ENCODE peak calls at places on chromosomes 6 and 20, in four cellular contexts. K, U, X and W are unnamed samples.

GRCh38 chr6:32554269-32554919 is 24.3 kb upstream of the HLA-DRB5 start:
- DNase-seq in K (no peak), U (no peak), X (no peak), W (no peak)

GRCh38 chr6:31778193-31778592 is 1.1 kb upstream of the VWA7 start:
- DNase-seq in K (no peak), U (no peak), X (peak), W (no peak)

GRCh38 chr6:40399888-40400468 is 187.2 kb downstream of the LRFN2 start:
- DNase-seq in K (no peak), U (no peak), X (no peak), W (no peak)

GRCh38 chr20:4925842-4926530 is 75.3 kb downstream of the SLC23A2 start:
- DNase-seq in K (no peak), U (no peak), X (no peak), W (no peak)

GRCh38 chr6:19327246-19327645 is 509.9 kb upstream of the ID4 start:
- DNase-seq in K (no peak), U (no peak), X (no peak), W (no peak)

GRCh38 chr20:2538356-2538755 is 2.0 kb downstream of the TMC2 start:
- DNase-seq in K (no peak), U (no peak), X (no peak), W (no peak)

GRCh38 chr6:27157461-27158315 is 89.8 kb upstream of the PRSS16 start:
- DNase-seq in K (peak), U (peak), X (peak), W (peak)

GRCh38 chr20:3156811-3157619 is 2.6 kb downstream of the FASTKD5 start:
- DNase-seq in K (peak), U (no peak), X (no peak), W (no peak)

GRCh38 chr6:19538086-19538485 is 299.1 kb upstream of the ID4 start:
- DNase-seq in K (no peak), U (peak), X (no peak), W (no peak)

GRCh38 chr6:150683320-150683719 is 83.6 kb downstream of the PLEKHG1 start:
- DNase-seq in K (no peak), U (no peak), X (no peak), W (no peak)

GRCh38 chr6:120511712-120512111 is 822.6 kb downstream of the TBC1D32 start:
- DNase-seq in K (no peak), U (no peak), X (no peak), W (no peak)

GRCh38 chr6:145603424-145603833 is 131.9 kb downstream of the EPM2A start:
- DNase-seq in K (no peak), U (no peak), X (no peak), W (no peak)

GRCh38 chr6:157386023-157386422 is 5.0 kb downstream of the ZDHHC14 start:
- DNase-seq in K (no peak), U (no peak), X (no peak), W (no peak)

GRCh38 chr20:8299921-8300320 is 167.9 kb downstream of the PLCB1 start:
- DNase-seq in K (no peak), U (no peak), X (no peak), W (no peak)

GRCh38 chr6:130385059-130385695 is 19.4 kb downstream of the TMEM200A start:
- DNase-seq in K (no peak), U (no peak), X (no peak), W (no peak)

GRCh38 chr6:148329568-148330299 is 12.9 kb upstream of the SASH1 start:
- DNase-seq in K (no peak), U (no peak), X (no peak), W (no peak)

GRCh38 chr6:90305800-90306448 is 9.3 kb upstream of the BACH2 start:
- DNase-seq in K (no peak), U (no peak), X (no peak), W (no peak)

GRCh38 chr6:108667984-108668383 is 107.3 kb downstream of the FOXO3 start:
- DNase-seq in K (no peak), U (no peak), X (no peak), W (no peak)

GRCh38 chr6:152993431-152993830 is 9.1 kb downstream of the MTRF1L start:
- DNase-seq in K (no peak), U (no peak), X (peak), W (no peak)

GRCh38 chr20:19889011-19889953 is 127.9 kb upstream of the NAA20 start:
- DNase-seq in K (no peak), U (no peak), X (no peak), W (no peak)

GRCh38 chr20:46663531-46663930 is 12.3 kb upstream of the SLC13A3 start:
- DNase-seq in K (no peak), U (no peak), X (no peak), W (no peak)

GRCh38 chr6:106724848-106725247 is 95.5 kb downstream of the QRSL1 start:
- DNase-seq in K (no peak), U (no peak), X (no peak), W (no peak)

GRCh38 chr20:38125157-38126056 is 39.7 kb downstream of the TGM2 start:
- DNase-seq in K (no peak), U (no peak), X (peak), W (no peak)

GRCh38 chr6:111663692-111664564 is 58.2 kb upstream of the TRAF3IP2 start:
- DNase-seq in K (no peak), U (peak), X (no peak), W (peak)

GRCh38 chr20:14790771-14791517 is 453.5 kb upstream of the FLRT3 start:
- DNase-seq in K (no peak), U (no peak), X (no peak), W (no peak)

GRCh38 chr6:138689849-138690248 is 83.7 kb upstream of the CCDC28A start:
- DNase-seq in K (no peak), U (no peak), X (no peak), W (no peak)

GRCh38 chr6:128500017-128500416 is 20.4 kb downstream of the PTPRK start:
- DNase-seq in K (no peak), U (no peak), X (peak), W (no peak)

GRCh38 chr6:114936060-114936459 is 593.2 kb upstream of the HS3ST5 start:
- DNase-seq in K (no peak), U (no peak), X (no peak), W (no peak)

GRCh38 chr6:44054635-44055559 is 72.4 kb downstream of the MRPL14 start:
- DNase-seq in K (no peak), U (no peak), X (no peak), W (no peak)

GRCh38 chr20:33119725-33120720 is 40.6 kb downstream of the BPIFB4 start:
- DNase-seq in K (peak), U (no peak), X (no peak), W (no peak)

GRCh38 chr20:17650816-17651760 is 31.0 kb downstream of the RRBP1 start:
- DNase-seq in K (no peak), U (no peak), X (no peak), W (no peak)

GRCh38 chr6:7978736-7979135 is 68.1 kb upstream of the TXNDC5 start:
- DNase-seq in K (no peak), U (no peak), X (no peak), W (no peak)

GRCh38 chr20:62065669-62066338 is at the start of gene TAF4:
- DNase-seq in K (no peak), U (peak), X (peak), W (peak)

GRCh38 chr20:36632487-36633284 is 13.3 kb downstream of the SLA2 start:
- DNase-seq in K (no peak), U (peak), X (peak), W (peak)
- TF ChIP-seq CBFB in K (no peak), U (no peak), X (no peak), W (no peak)

GRCh38 chr6:47343631-47344421 is 34.1 kb upstream of the TNFRSF21 start:
- DNase-seq in K (no peak), U (no peak), X (no peak), W (no peak)
- TF ChIP-seq CBFB in K (no peak), U (no peak), X (no peak), W (no peak)

GRCh38 chr6:74741608-74742007 is 464.2 kb downstream of the COL12A1 start:
- DNase-seq in K (no peak), U (peak), X (no peak), W (no peak)
- TF ChIP-seq CBFB in K (no peak), U (no peak), X (no peak), W (no peak)

DNA sequence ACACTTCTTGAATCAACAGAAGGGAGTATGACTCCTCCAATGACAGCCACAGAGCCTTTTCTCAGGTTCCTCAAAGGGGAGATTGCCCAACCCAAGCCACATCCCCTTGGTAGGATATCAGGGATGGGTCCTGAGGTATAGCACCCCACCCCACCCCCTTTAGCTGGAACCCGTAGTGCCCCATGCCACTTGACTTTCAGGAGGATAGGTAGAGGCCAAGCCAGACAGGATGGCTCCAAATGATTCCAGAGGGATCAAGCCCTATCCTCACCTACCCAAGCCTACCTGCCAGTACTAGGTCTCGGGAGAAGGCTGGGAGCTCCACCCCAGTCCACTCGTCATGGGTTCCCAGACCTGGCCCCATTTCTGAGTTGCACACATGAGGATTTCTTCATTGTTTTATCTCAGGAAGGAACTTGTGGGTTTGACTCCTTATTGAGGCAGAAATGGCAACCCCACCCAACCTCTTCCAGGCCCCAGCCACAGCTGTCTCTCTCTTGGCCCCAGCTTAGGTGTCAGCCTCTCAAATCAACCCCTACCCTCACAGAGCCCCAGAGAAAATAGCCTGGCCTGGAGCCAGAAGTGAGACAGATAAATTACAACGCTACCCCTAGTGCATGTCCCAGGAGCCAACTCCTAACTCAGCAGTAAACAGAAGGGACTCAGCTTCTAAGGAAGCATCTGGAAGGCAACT is 3.6 kb downstream of the CCND3 start:
- DNase-seq in K (no peak), U (no peak), X (no peak), W (no peak)
- TF ChIP-seq CBFB in K (no peak), U (no peak), X (no peak), W (no peak)

GRCh38 chr6:169960891-169961611 is 209.6 kb downstream of the ERMARD start:
- DNase-seq in K (no peak), U (no peak), X (no peak), W (no peak)

GRCh38 chr6:169962604-169963469 is 211.4 kb downstream of the ERMARD start:
- DNase-seq in K (no peak), U (no peak), X (no peak), W (no peak)

GRCh38 chr6:169963581-169964297 is 212.3 kb downstream of the ERMARD start:
- DNase-seq in K (no peak), U (no peak), X (no peak), W (no peak)

GRCh38 chr6:169960531-169960890 is 209.1 kb downstream of the ERMARD start:
- DNase-seq in K (no peak), U (no peak), X (no peak), W (no peak)

DNA sequence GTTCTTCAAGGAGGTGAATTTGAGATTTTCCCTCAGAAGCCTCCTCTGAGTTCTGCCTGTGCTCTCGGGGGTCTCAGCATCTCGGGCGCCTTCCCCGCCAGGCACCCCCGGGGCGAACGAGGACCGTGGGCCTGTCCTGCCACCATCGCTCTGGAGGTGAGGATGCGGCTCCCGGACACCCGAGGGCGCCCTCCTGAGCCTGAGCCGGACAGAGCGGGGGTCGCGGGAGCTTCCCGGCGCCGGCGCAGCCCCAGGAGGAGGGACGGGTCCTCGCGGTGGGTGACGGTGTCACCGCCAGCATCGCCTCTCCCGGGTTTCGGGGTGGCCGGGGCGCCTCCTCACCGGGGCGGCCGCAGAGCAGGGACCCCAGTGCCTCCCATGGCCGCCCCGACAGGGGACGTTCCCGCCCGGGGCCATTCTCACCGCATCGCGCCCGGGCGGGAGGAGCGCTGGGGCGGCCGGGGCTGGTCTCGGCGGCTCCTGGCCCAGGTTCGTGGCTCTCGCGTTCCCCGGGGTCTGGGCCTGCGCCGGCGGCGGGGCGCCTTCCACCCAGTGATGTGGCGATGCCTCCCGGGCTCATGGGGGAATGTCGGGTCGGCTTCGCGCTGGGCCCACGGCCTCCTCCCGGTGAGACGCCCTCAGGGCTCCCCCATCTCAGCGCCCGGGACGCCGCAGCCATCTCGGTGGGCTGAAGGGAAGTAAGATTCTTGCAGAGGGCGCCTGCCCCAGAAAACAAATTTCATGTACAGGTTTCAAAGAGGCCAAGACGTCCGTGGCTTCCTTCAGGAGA is 210.5 kb downstream of the ERMARD start:
- DNase-seq in K (no peak), U (peak), X (no peak), W (no peak)
- TF ChIP-seq CBFB in K (no peak), U (no peak), X (no peak), W (no peak)

GRCh38 chr6:29737707-29738630 is 14.7 kb downstream of the HLA-F start:
- DNase-seq in K (no peak), U (peak), X (peak), W (peak)
- TF ChIP-seq CBFB in K (no peak), U (no peak), X (no peak), W (no peak)

GRCh38 chr6:75268988-75269354 is 15.6 kb downstream of the TMEM30A start:
- DNase-seq in K (no peak), U (no peak), X (no peak), W (no peak)
- TF ChIP-seq CBFB in K (no peak), U (no peak), X (no peak), W (no peak)

DNA sequence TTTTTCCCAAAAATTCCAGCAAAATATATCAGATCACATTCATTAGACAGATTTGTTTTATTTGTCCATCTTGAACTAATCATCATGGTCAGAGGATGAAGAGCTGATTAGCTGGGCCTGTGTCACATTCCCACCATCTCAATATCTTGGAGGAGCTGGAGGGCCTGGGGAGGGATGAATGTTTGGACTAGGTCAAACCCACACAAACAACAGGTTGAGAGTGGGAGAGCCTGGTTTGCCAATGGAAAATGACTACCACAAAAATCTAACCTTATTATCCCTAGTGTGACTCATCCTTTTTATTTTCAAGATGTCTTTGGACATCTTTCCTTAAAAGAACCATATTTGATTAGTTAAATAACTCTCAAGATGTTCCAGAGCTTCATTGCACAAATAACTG is 242.4 kb downstream of the OGFRL1 start:
- DNase-seq in K (no peak), U (no peak), X (no peak), W (no peak)
- TF ChIP-seq CBFB in K (no peak), U (no peak), X (no peak), W (no peak)

GRCh38 chr6:125121894-125122293 is 31.7 kb upstream of the TPD52L1 start:
- DNase-seq in K (no peak), U (no peak), X (no peak), W (no peak)
- TF ChIP-seq CBFB in K (no peak), U (no peak), X (no peak), W (no peak)